ENCODE peak calls at places on chromosomes 6 and 20, in nine cellular contexts. B, K, R, Z, L, X, J, T and P are unnamed samples.

GRCh38 chr6:27617046-27617687 is 144.3 kb upstream of the ZNF184 start:
- DNase-seq in B (no peak), K (peak), R (no peak), Z (peak), L (no peak), X (no peak), J (peak), T (peak), P (peak)

GRCh38 chr6:52512199-52512598 is 64.7 kb downstream of the TRAM2 start:
- DNase-seq in B (peak), K (peak), R (no peak), Z (peak), L (no peak), X (no peak), J (no peak), T (peak), P (peak)

GRCh38 chr6:41167173-41167963 is 4.5 kb upstream of the TREM2 start:
- DNase-seq in B (no peak), K (peak), R (no peak), Z (peak), L (no peak), X (no peak), J (peak), T (peak), P (peak)

GRCh38 chr6:21423106-21423854 is 170.3 kb upstream of the SOX4 start:
- DNase-seq in B (no peak), K (no peak), R (no peak), Z (no peak), L (no peak), X (no peak), J (no peak), T (no peak), P (no peak)

GRCh38 chr6:14472964-14473363 is 355.4 kb downstream of the CD83 start:
- DNase-seq in B (no peak), K (peak), R (no peak), Z (no peak), L (no peak), X (no peak), J (no peak), T (no peak), P (peak)

GRCh38 chr20:62572980-62573379 is 69.3 kb upstream of the SLCO4A1 start:
- DNase-seq in B (no peak), K (no peak), R (no peak), Z (no peak), L (no peak), X (no peak), J (no peak), T (no peak), P (no peak)

GRCh38 chr6:46677314-46677654 is 10.4 kb upstream of the TDRD6 start:
- DNase-seq in B (no peak), K (no peak), R (no peak), Z (no peak), L (no peak), X (no peak), J (peak), T (no peak), P (peak)

GRCh38 chr20:19786311-19786710 is 28.3 kb downstream of the RIN2 start:
- DNase-seq in B (peak), K (peak), R (no peak), Z (peak), L (no peak), X (peak), J (no peak), T (peak), P (peak)

GRCh38 chr20:2093883-2094282 is 7.7 kb upstream of the STK35 start:
- DNase-seq in B (no peak), K (no peak), R (no peak), Z (no peak), L (no peak), X (no peak), J (no peak), T (no peak), P (no peak)

GRCh38 chr20:11780765-11781369 is 136.8 kb upstream of the BTBD3 start:
- DNase-seq in B (no peak), K (no peak), R (no peak), Z (no peak), L (no peak), X (no peak), J (no peak), T (no peak), P (no peak)

GRCh38 chr6:81262656-81263055 is 489.8 kb downstream of the TENT5A start:
- DNase-seq in B (no peak), K (no peak), R (no peak), Z (no peak), L (no peak), X (no peak), J (no peak), T (no peak), P (no peak)

GRCh38 chr6:155311076-155311475 is 3.2 kb downstream of the TFB1M start:
- DNase-seq in B (no peak), K (peak), R (no peak), Z (no peak), L (no peak), X (no peak), J (no peak), T (no peak), P (peak)

GRCh38 chr20:1894471-1894950 is 696 bp upstream of the SIRPA start:
- DNase-seq in B (peak), K (peak), R (no peak), Z (peak), L (no peak), X (peak), J (peak), T (no peak), P (peak)

GRCh38 chr6:169864148-169865030 is 113.0 kb downstream of the ERMARD start:
- DNase-seq in B (no peak), K (no peak), R (no peak), Z (no peak), L (no peak), X (no peak), J (no peak), T (no peak), P (no peak)

GRCh38 chr6:58198301-58198700 is 880.9 kb downstream of the PRIM2 start:
- DNase-seq in B (no peak), K (no peak), R (no peak), Z (no peak), L (no peak), X (no peak), J (no peak), T (peak), P (no peak)

GRCh38 chr6:11494786-11495564 is 42.6 kb upstream of the TMEM170B start:
- DNase-seq in B (no peak), K (peak), R (no peak), Z (no peak), L (no peak), X (no peak), J (peak), T (no peak), P (no peak)

GRCh38 chr6:106495014-106495413 is 134.3 kb downstream of the RTN4IP1 start:
- DNase-seq in B (no peak), K (no peak), R (no peak), Z (no peak), L (no peak), X (no peak), J (no peak), T (no peak), P (no peak)

GRCh38 chr6:5132741-5133140 is 47.6 kb downstream of the PPP1R3G start:
- DNase-seq in B (peak), K (peak), R (peak), Z (peak), L (peak), X (peak), J (no peak), T (peak), P (peak)

GRCh38 chr6:34524989-34525388 is 31.1 kb downstream of the SPDEF start:
- DNase-seq in B (no peak), K (no peak), R (no peak), Z (no peak), L (no peak), X (no peak), J (no peak), T (no peak), P (no peak)

GRCh38 chr6:1312193-1312443 is 220 bp downstream of the FOXQ1 start:
- DNase-seq in B (no peak), K (no peak), R (no peak), Z (no peak), L (no peak), X (no peak), J (no peak), T (no peak), P (no peak)

GRCh38 chr6:145704153-145704781 is 31.1 kb downstream of the EPM2A start:
- DNase-seq in B (no peak), K (no peak), R (no peak), Z (no peak), L (no peak), X (no peak), J (peak), T (peak), P (peak)

GRCh38 chr6:135087403-135087802 is 32.8 kb upstream of the HBS1L start:
- DNase-seq in B (no peak), K (no peak), R (no peak), Z (no peak), L (no peak), X (no peak), J (no peak), T (no peak), P (no peak)

GRCh38 chr6:43481075-43481474 is 3.7 kb downstream of the TJAP1 start:
- DNase-seq in B (no peak), K (no peak), R (no peak), Z (no peak), L (no peak), X (no peak), J (no peak), T (no peak), P (peak)

GRCh38 chr6:167502471-167502870 is 177.6 kb downstream of the TTLL2 start:
- DNase-seq in B (no peak), K (no peak), R (no peak), Z (no peak), L (no peak), X (no peak), J (no peak), T (no peak), P (no peak)

GRCh38 chr20:39188264-39188765 is 226.2 kb downstream of the DHX35 start:
- DNase-seq in B (no peak), K (no peak), R (no peak), Z (no peak), L (no peak), X (no peak), J (no peak), T (no peak), P (no peak)

GRCh38 chr20:48489656-48490055 is 338.1 kb downstream of the PREX1 start:
- DNase-seq in B (no peak), K (no peak), R (no peak), Z (no peak), L (no peak), X (no peak), J (no peak), T (no peak), P (no peak)

GRCh38 chr6:89830385-89830809 is 717 bp downstream of the CASP8AP2 start:
- DNase-seq in B (no peak), K (no peak), R (no peak), Z (no peak), L (no peak), X (no peak), J (no peak), T (no peak), P (no peak)
- H3K4me3 ChIP-seq in B (peak), K (peak), R (peak), Z (peak), L (peak), X (peak), J (peak), T (peak), P (peak)

GRCh38 chr6:33248643-33248931 is 23.1 kb downstream of the VPS52 start:
- DNase-seq in B (no peak), K (peak), R (no peak), Z (peak), L (no peak), X (peak), J (no peak), T (peak), P (peak)
- TF ChIP-seq CTCF in B (no peak), K (no peak), R (no peak), Z (peak), L (no peak), X (no peak), J (no peak), T (no peak), P (no peak)

GRCh38 chr6:25137497-25137896 is 141.7 kb upstream of the CARMIL1 start:
- DNase-seq in B (no peak), K (no peak), R (peak), Z (no peak), L (no peak), X (no peak), J (no peak), T (peak), P (peak)
- H3K4me3 ChIP-seq in B (peak), K (peak), R (peak), Z (no peak), L (peak), X (no peak), J (no peak), T (peak), P (peak)

GRCh38 chr6:39432311-39433025 is 110.0 kb upstream of the KCNK16 start:
- DNase-seq in B (no peak), K (peak), R (no peak), Z (no peak), L (no peak), X (no peak), J (no peak), T (peak), P (no peak)
- TF ChIP-seq CTCF in B (no peak), K (no peak), R (no peak), Z (no peak), L (no peak), X (no peak), J (no peak), T (no peak), P (no peak)

GRCh38 chr20:13006825-13007224 is 1.9 kb upstream of the SPTLC3 start:
- DNase-seq in B (no peak), K (peak), R (no peak), Z (peak), L (no peak), X (no peak), J (no peak), T (peak), P (peak)

GRCh38 chr20:13012886-13013285 is 4.1 kb downstream of the SPTLC3 start:
- DNase-seq in B (no peak), K (no peak), R (no peak), Z (no peak), L (no peak), X (no peak), J (no peak), T (no peak), P (peak)

GRCh38 chr20:13007596-13007995 is 1.2 kb upstream of the SPTLC3 start:
- DNase-seq in B (no peak), K (no peak), R (no peak), Z (no peak), L (no peak), X (no peak), J (no peak), T (no peak), P (no peak)

GRCh38 chr20:13008761-13009681 is at the start of gene SPTLC3:
- DNase-seq in B (peak), K (peak), R (no peak), Z (peak), L (no peak), X (peak), J (peak), T (peak), P (peak)

GRCh38 chr20:13009682-13010406 is 1.1 kb downstream of the SPTLC3 start:
- DNase-seq in B (no peak), K (peak), R (peak), Z (peak), L (peak), X (peak), J (no peak), T (peak), P (peak)
- H3K4me3 ChIP-seq in B (peak), K (peak), R (no peak), Z (peak), L (peak), X (peak), J (peak), T (peak), P (peak)

GRCh38 chr6:30491963-30492616 is 2.8 kb downstream of the HLA-E start:
- DNase-seq in B (no peak), K (no peak), R (no peak), Z (no peak), L (no peak), X (no peak), J (no peak), T (no peak), P (no peak)

GRCh38 chr6:30495993-30496392 is 6.7 kb downstream of the HLA-E start:
- DNase-seq in B (no peak), K (no peak), R (no peak), Z (no peak), L (no peak), X (no peak), J (no peak), T (no peak), P (no peak)

GRCh38 chr6:30494275-30494990 is 5.1 kb downstream of the HLA-E start:
- DNase-seq in B (no peak), K (no peak), R (no peak), Z (no peak), L (no peak), X (no peak), J (no peak), T (no peak), P (no peak)

GRCh38 chr6:30490031-30490876 is 945 bp downstream of the HLA-E start:
- DNase-seq in B (peak), K (peak), R (no peak), Z (peak), L (no peak), X (no peak), J (peak), T (peak), P (peak)

GRCh38 chr6:30493643-30494250 is 4.4 kb downstream of the HLA-E start:
- DNase-seq in B (no peak), K (no peak), R (no peak), Z (no peak), L (no peak), X (no peak), J (no peak), T (no peak), P (no peak)
- TF ChIP-seq CTCF in B (no peak), K (no peak), R (peak), Z (no peak), L (no peak), X (peak), J (peak), T (peak), P (peak)

DNA sequence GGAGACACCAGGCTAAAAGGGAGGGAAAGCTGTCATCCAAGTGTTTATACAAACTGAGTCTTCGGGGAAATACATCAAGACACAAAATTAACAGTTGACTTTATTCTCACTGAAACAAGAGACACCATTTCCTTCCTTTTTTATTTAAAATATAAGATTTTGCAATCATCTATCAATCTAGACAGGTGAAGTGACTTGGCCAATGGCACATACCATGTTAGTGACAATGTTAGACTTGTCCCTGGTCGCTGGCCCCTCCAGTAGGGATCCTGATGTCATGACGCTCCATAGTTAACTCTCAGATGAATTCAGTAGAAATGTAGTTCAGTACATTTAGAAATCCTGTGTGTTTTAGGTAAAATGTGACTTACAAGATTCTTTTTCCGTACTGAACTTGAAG is 2.9 kb downstream of the SASH1 start:
- DNase-seq in B (no peak), K (no peak), R (no peak), Z (no peak), L (no peak), X (no peak), J (no peak), T (no peak), P (no peak)
- H3K4me3 ChIP-seq in B (peak), K (no peak), R (no peak), Z (no peak), L (peak), X (no peak), J (no peak), T (no peak), P (no peak)

GRCh38 chr20:64038252-64038578 is 2.2 kb downstream of the C20orf204 start:
- DNase-seq in B (no peak), K (no peak), R (no peak), Z (no peak), L (no peak), X (no peak), J (no peak), T (no peak), P (no peak)
- TF ChIP-seq CTCF in B (no peak), K (no peak), R (no peak), Z (no peak), L (no peak), X (no peak), J (no peak), T (no peak), P (no peak)